ENCODE peak calls at places on chromosomes 1 and 21, in five cellular contexts. F is A673, K is type B pancreatic cell, P is NCI-H1417, E is choroid plexus epithelial cell. N is an unnamed sample.

GRCh38 chr1:43783671-43784205 is 76.4 kb downstream of the ST3GAL3 start:
- DNase-seq in E (no peak), P (no peak), K (no peak), F (no peak), N (no peak)

GRCh38 chr1:52139817-52140540 is 1.9 kb upstream of the ZFYVE9 start:
- DNase-seq in E (peak), K (no peak), P (no peak), F (peak), N (peak)

GRCh38 chr21:38989745-38990423 is 184.2 kb downstream of the ETS2 start:
- DNase-seq in E (peak), K (peak), P (peak), F (peak), N (peak)

GRCh38 chr1:27058976-27059688 is 46.5 kb upstream of the TENT5B start:
- DNase-seq in P (no peak), E (no peak), F (no peak), K (no peak), N (no peak)

GRCh38 chr1:163822933-163823511 is 501.3 kb downstream of the NUF2 start:
- DNase-seq in F (no peak), E (no peak), K (no peak), P (no peak), N (peak)

GRCh38 chr1:1019122-1019999 is 559 bp upstream of the AGRN start:
- DNase-seq in F (peak), K (peak), E (peak), P (peak), N (peak)

GRCh38 chr1:183243190-183244065 is 57.4 kb downstream of the LAMC2 start:
- DNase-seq in K (no peak), P (no peak), F (no peak), E (peak), N (peak)

GRCh38 chr1:89545264-89546038 is 20.8 kb downstream of the LRRC8B start:
- DNase-seq in E (peak), K (no peak), P (no peak), F (no peak), N (peak)

GRCh38 chr1:167533851-167534300 is 15.5 kb upstream of the CD247 start:
- DNase-seq in F (peak), K (peak), P (peak), E (peak), N (peak)

GRCh38 chr1:41714613-41715389 is 203.9 kb downstream of the HIVEP3 start:
- DNase-seq in K (no peak), P (no peak), E (no peak), F (no peak), N (no peak)

GRCh38 chr1:96519851-96520281 is 201.7 kb upstream of the PTBP2 start:
- DNase-seq in F (peak), K (no peak), P (no peak), E (peak), N (no peak)

GRCh38 chr21:31530918-31531705 is 128.4 kb upstream of the SOD1 start:
- DNase-seq in K (no peak), E (peak), P (peak), F (peak), N (no peak)

GRCh38 chr1:198850196-198850595 is 211.4 kb downstream of the PTPRC start:
- DNase-seq in F (no peak), E (no peak), K (no peak), P (no peak), N (no peak)

GRCh38 chr1:20279507-20279906 is 11.2 kb upstream of the VWA5B1 start:
- DNase-seq in K (no peak), F (no peak), E (peak), P (no peak), N (peak)

GRCh38 chr1:56394298-56394697 is 185.1 kb downstream of the PLPP3 start:
- DNase-seq in F (no peak), K (no peak), E (no peak), P (no peak), N (no peak)